ENCODE peak calls at places on chromosomes 5 and 9, in eight cellular contexts. S is mesenteric fat pad; N is activated CD4-positive, alpha-beta T cell treated with anti-CD3 and anti-CD28 coated beads for 48 hours; L is MV-4-11; U is RPMI8226; J is left ventricle myocardium superior; I is activated effector memory CD4-positive, alpha-beta T cell treated with anti-CD3 and anti-CD28 coated beads, Interleukin-2, amount 50 U/mL, for 16 hours; G is neural crest cell. K is an unnamed sample.

GRCh38 chr5:6656680-6657079 is 23.4 kb downstream of the SRD5A1 start:
- DNase-seq in S (no peak), N (no peak), L (no peak), U (no peak), J (no peak), I (no peak), G (no peak), K (no peak)

GRCh38 chr9:72207278-72207677 is 58.0 kb downstream of the GDA start:
- DNase-seq in S (no peak), N (no peak), L (no peak), U (no peak), J (no peak), I (no peak), G (no peak), K (no peak)

GRCh38 chr5:60257852-60258251 is 364.3 kb upstream of the PDE4D start:
- DNase-seq in S (no peak), N (no peak), L (peak), U (no peak), J (no peak), I (no peak), G (no peak), K (no peak)

GRCh38 chr9:135023816-135024405 is 63.6 kb upstream of the OLFM1 start:
- DNase-seq in S (no peak), N (no peak), L (no peak), U (no peak), J (no peak), I (peak), G (no peak), K (peak)

GRCh38 chr9:131886839-131887238 is 147.0 kb upstream of the RAPGEF1 start:
- DNase-seq in S (no peak), N (no peak), L (no peak), U (no peak), J (no peak), I (no peak), G (no peak), K (no peak)

GRCh38 chr9:126222363-126222834 is 104.2 kb upstream of the MVB12B start:
- DNase-seq in S (no peak), N (no peak), L (no peak), U (no peak), J (no peak), I (no peak), G (no peak), K (no peak)

GRCh38 chr5:32578362-32578761 is 7.0 kb upstream of the SUB1 start:
- DNase-seq in S (no peak), N (no peak), L (no peak), U (peak), J (no peak), I (no peak), G (no peak), K (no peak)

GRCh38 chr5:134124289-134125194 is 10.1 kb downstream of the TCF7 start:
- DNase-seq in S (no peak), N (no peak), L (no peak), U (no peak), J (no peak), I (peak), G (no peak), K (no peak)

GRCh38 chr5:158212915-158213314 is 354.0 kb upstream of the CLINT1 start:
- DNase-seq in S (no peak), N (no peak), L (peak), U (no peak), J (no peak), I (no peak), G (no peak), K (no peak)